ENCODE peak calls at places on chromosomes 16 and 17, in seven cellular contexts. One of them, this sample, is unnamed.

GRCh38 chr16:17346774-17347569 is 123.8 kb downstream of the XYLT1 start:
- DNase-seq in CD4-positive, alpha-beta T cell: no peak
- DNase-seq in hepatocyte: peak
- DNase-seq in uterus: no peak
- DNase-seq in keratinocyte: no peak
- DNase-seq in IMR-90: no peak
- DNase-seq in CD8-positive, alpha-beta T cell: no peak
- DNase-seq in this sample: no peak

GRCh38 chr17:66578781-66579489 is 256.0 kb upstream of the CACNG5 start:
- DNase-seq in CD4-positive, alpha-beta T cell: no peak
- DNase-seq in hepatocyte: no peak
- DNase-seq in uterus: no peak
- DNase-seq in keratinocyte: no peak
- DNase-seq in IMR-90: no peak
- DNase-seq in CD8-positive, alpha-beta T cell: no peak
- DNase-seq in this sample: no peak

GRCh38 chr16:56617212-56618085 is 8.1 kb upstream of the MT1E start:
- DNase-seq in CD4-positive, alpha-beta T cell: peak
- DNase-seq in hepatocyte: peak
- DNase-seq in uterus: peak
- DNase-seq in keratinocyte: no peak
- DNase-seq in IMR-90: peak
- DNase-seq in CD8-positive, alpha-beta T cell: peak
- DNase-seq in this sample: no peak

GRCh38 chr16:86075488-86075785 is 176.5 kb downstream of the IRF8 start:
- DNase-seq in CD4-positive, alpha-beta T cell: no peak
- DNase-seq in hepatocyte: no peak
- DNase-seq in uterus: no peak
- DNase-seq in keratinocyte: no peak
- DNase-seq in IMR-90: peak
- DNase-seq in CD8-positive, alpha-beta T cell: no peak
- DNase-seq in this sample: no peak

GRCh38 chr16:1734123-1734522 is 28.1 kb downstream of the MAPK8IP3 start:
- DNase-seq in CD4-positive, alpha-beta T cell: no peak
- DNase-seq in hepatocyte: no peak
- DNase-seq in uterus: no peak
- DNase-seq in keratinocyte: no peak
- DNase-seq in IMR-90: no peak
- DNase-seq in CD8-positive, alpha-beta T cell: no peak
- DNase-seq in this sample: no peak

GRCh38 chr16:20916927-20917326 is 16.4 kb downstream of the LYRM1 start:
- DNase-seq in CD4-positive, alpha-beta T cell: no peak
- DNase-seq in hepatocyte: no peak
- DNase-seq in uterus: no peak
- DNase-seq in keratinocyte: no peak
- DNase-seq in IMR-90: no peak
- DNase-seq in CD8-positive, alpha-beta T cell: no peak
- DNase-seq in this sample: no peak

GRCh38 chr16:85430523-85431381 is 182.4 kb upstream of the GSE1 start:
- DNase-seq in CD4-positive, alpha-beta T cell: no peak
- DNase-seq in hepatocyte: no peak
- DNase-seq in uterus: no peak
- DNase-seq in keratinocyte: no peak
- DNase-seq in IMR-90: no peak
- DNase-seq in CD8-positive, alpha-beta T cell: no peak
- DNase-seq in this sample: no peak

GRCh38 chr17:5467416-5467815 is 1.4 kb downstream of the DHX33 start:
- DNase-seq in CD4-positive, alpha-beta T cell: no peak
- DNase-seq in hepatocyte: no peak
- DNase-seq in uterus: no peak
- DNase-seq in keratinocyte: no peak
- DNase-seq in IMR-90: no peak
- DNase-seq in CD8-positive, alpha-beta T cell: no peak
- DNase-seq in this sample: no peak

GRCh38 chr16:6884002-6884401 is 448.6 kb upstream of the RBFOX1 start:
- DNase-seq in CD4-positive, alpha-beta T cell: no peak
- DNase-seq in hepatocyte: no peak
- DNase-seq in uterus: no peak
- DNase-seq in keratinocyte: no peak
- DNase-seq in IMR-90: no peak
- DNase-seq in CD8-positive, alpha-beta T cell: no peak
- DNase-seq in this sample: peak

GRCh38 chr17:61064087-61064951 is 335.3 kb upstream of the TBX2 start:
- DNase-seq in CD4-positive, alpha-beta T cell: no peak
- DNase-seq in hepatocyte: no peak
- DNase-seq in uterus: no peak
- DNase-seq in keratinocyte: no peak
- DNase-seq in IMR-90: no peak
- DNase-seq in CD8-positive, alpha-beta T cell: no peak
- DNase-seq in this sample: no peak

GRCh38 chr17:27384261-27384701 is 72.0 kb upstream of the KSR1 start:
- DNase-seq in CD4-positive, alpha-beta T cell: no peak
- DNase-seq in hepatocyte: no peak
- DNase-seq in uterus: peak
- DNase-seq in keratinocyte: peak
- DNase-seq in IMR-90: peak
- DNase-seq in CD8-positive, alpha-beta T cell: no peak
- DNase-seq in this sample: peak

GRCh38 chr16:84851192-84852127 is 31.7 kb downstream of the CRISPLD2 start:
- DNase-seq in CD4-positive, alpha-beta T cell: no peak
- DNase-seq in hepatocyte: peak
- DNase-seq in uterus: no peak
- DNase-seq in keratinocyte: no peak
- DNase-seq in IMR-90: peak
- DNase-seq in CD8-positive, alpha-beta T cell: no peak
- DNase-seq in this sample: no peak

GRCh38 chr17:71548540-71549190 is 572.2 kb upstream of the SOX9 start:
- DNase-seq in CD4-positive, alpha-beta T cell: no peak
- DNase-seq in hepatocyte: no peak
- DNase-seq in uterus: no peak
- DNase-seq in keratinocyte: no peak
- DNase-seq in IMR-90: peak
- DNase-seq in CD8-positive, alpha-beta T cell: no peak
- DNase-seq in this sample: no peak

GRCh38 chr16:89491238-89491869 is 993 bp upstream of the ANKRD11 start:
- DNase-seq in CD4-positive, alpha-beta T cell: no peak
- DNase-seq in hepatocyte: no peak
- DNase-seq in uterus: no peak
- DNase-seq in keratinocyte: no peak
- DNase-seq in IMR-90: no peak
- DNase-seq in CD8-positive, alpha-beta T cell: no peak
- DNase-seq in this sample: no peak

GRCh38 chr16:80991792-80992430 is 14.8 kb downstream of the CMC2 start:
- DNase-seq in CD4-positive, alpha-beta T cell: no peak
- DNase-seq in hepatocyte: no peak
- DNase-seq in uterus: no peak
- DNase-seq in keratinocyte: no peak
- DNase-seq in IMR-90: no peak
- DNase-seq in CD8-positive, alpha-beta T cell: no peak
- DNase-seq in this sample: no peak

GRCh38 chr17:67629963-67630320 is 87.8 kb upstream of the NOL11 start:
- DNase-seq in CD4-positive, alpha-beta T cell: no peak
- DNase-seq in hepatocyte: no peak
- DNase-seq in uterus: no peak
- DNase-seq in keratinocyte: no peak
- DNase-seq in IMR-90: peak
- DNase-seq in CD8-positive, alpha-beta T cell: no peak
- DNase-seq in this sample: no peak

DNA sequence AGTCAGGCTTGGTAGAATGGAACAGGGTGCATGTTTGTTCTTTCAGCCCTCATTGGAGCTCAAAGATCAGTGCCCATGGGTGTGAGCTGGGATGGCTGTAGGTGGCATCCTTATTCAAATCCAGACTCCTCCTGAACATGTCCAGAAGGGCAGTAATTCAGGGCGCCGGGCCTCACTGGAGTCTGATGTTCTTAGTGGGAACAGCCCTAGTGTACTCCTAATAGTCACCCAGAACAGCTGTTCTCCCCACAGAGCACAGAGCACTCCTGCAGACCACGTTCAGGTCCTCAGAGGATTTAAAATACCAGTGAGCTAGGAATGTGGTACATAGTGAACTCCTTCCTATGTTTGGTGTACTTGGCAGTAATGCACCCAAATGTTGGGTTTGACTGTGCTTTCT is 96.2 kb downstream of the BANP start:
- DNase-seq in CD4-positive, alpha-beta T cell: no peak
- DNase-seq in hepatocyte: no peak
- DNase-seq in uterus: no peak
- DNase-seq in keratinocyte: no peak
- DNase-seq in IMR-90: no peak
- DNase-seq in CD8-positive, alpha-beta T cell: no peak
- DNase-seq in this sample: no peak
- H3K27ac ChIP-seq in CD4-positive, alpha-beta T cell: no peak
- H3K27ac ChIP-seq in hepatocyte: no peak
- H3K27ac ChIP-seq in uterus: no peak
- H3K27ac ChIP-seq in keratinocyte: no peak
- H3K27ac ChIP-seq in IMR-90: no peak
- H3K27ac ChIP-seq in CD8-positive, alpha-beta T cell: no peak
- H3K27ac ChIP-seq in this sample: no peak

DNA sequence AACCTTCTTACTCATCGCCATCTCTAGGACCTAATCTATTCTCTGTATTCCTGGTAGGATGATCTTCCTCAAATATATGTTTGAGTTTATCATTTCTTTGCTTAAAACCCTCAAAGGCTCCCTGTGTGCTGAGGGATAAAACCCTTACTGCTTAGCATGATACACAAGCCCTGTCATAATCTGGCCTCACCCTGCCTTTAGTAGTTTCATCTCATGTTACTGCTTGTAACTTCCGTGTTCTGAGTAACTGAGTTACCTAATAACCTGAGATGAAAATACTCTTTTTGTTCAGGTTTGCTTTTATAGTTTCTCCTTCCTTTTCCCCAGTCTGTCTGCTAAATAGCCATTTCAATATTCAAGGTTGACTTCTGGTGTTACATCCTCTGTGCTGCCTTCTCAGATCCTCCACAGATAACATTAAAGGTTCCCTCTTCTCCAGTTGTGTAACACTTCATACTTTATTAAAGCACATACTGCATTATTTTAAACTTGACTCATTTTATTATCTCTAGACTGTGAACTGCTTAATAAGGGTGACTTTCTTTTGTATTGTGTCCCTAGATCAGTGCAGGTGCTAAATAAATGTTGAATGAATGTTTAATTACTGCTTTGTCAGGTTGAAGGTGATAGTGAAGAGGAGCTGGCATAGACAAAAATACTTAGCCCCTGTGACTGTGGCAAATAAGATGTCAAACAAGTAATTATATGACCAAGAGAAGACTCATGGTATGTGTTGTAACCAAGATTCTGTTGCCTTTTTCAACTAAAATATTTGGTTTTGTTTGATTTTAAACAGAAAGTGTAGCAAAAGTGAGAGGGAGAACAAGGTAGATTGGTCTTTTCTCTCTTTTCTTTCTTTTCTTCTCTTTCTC is 47.8 kb downstream of the NFAT5 start:
- DNase-seq in CD4-positive, alpha-beta T cell: no peak
- DNase-seq in hepatocyte: peak
- DNase-seq in uterus: no peak
- DNase-seq in keratinocyte: peak
- DNase-seq in IMR-90: peak
- DNase-seq in CD8-positive, alpha-beta T cell: no peak
- DNase-seq in this sample: no peak
- H3K27ac ChIP-seq in CD4-positive, alpha-beta T cell: no peak
- H3K27ac ChIP-seq in hepatocyte: peak
- H3K27ac ChIP-seq in uterus: no peak
- H3K27ac ChIP-seq in keratinocyte: peak
- H3K27ac ChIP-seq in IMR-90: no peak
- H3K27ac ChIP-seq in CD8-positive, alpha-beta T cell: no peak
- H3K27ac ChIP-seq in this sample: peak

GRCh38 chr16:4218202-4218601 is 23.7 kb downstream of the SRL start:
- DNase-seq in CD4-positive, alpha-beta T cell: no peak
- DNase-seq in hepatocyte: no peak
- DNase-seq in uterus: no peak
- DNase-seq in keratinocyte: no peak
- DNase-seq in IMR-90: no peak
- DNase-seq in CD8-positive, alpha-beta T cell: no peak
- DNase-seq in this sample: no peak

GRCh38 chr16:4216631-4217030 is 25.2 kb downstream of the SRL start:
- DNase-seq in CD4-positive, alpha-beta T cell: no peak
- DNase-seq in hepatocyte: no peak
- DNase-seq in uterus: no peak
- DNase-seq in keratinocyte: no peak
- DNase-seq in IMR-90: peak
- DNase-seq in CD8-positive, alpha-beta T cell: no peak
- DNase-seq in this sample: no peak

GRCh38 chr16:4215106-4215505 is 26.8 kb downstream of the SRL start:
- DNase-seq in CD4-positive, alpha-beta T cell: no peak
- DNase-seq in hepatocyte: no peak
- DNase-seq in uterus: no peak
- DNase-seq in keratinocyte: no peak
- DNase-seq in IMR-90: no peak
- DNase-seq in CD8-positive, alpha-beta T cell: no peak
- DNase-seq in this sample: no peak

GRCh38 chr16:4214215-4214621 is 27.7 kb downstream of the SRL start:
- DNase-seq in CD4-positive, alpha-beta T cell: no peak
- DNase-seq in hepatocyte: peak
- DNase-seq in uterus: peak
- DNase-seq in keratinocyte: peak
- DNase-seq in IMR-90: peak
- DNase-seq in CD8-positive, alpha-beta T cell: no peak
- DNase-seq in this sample: no peak

DNA sequence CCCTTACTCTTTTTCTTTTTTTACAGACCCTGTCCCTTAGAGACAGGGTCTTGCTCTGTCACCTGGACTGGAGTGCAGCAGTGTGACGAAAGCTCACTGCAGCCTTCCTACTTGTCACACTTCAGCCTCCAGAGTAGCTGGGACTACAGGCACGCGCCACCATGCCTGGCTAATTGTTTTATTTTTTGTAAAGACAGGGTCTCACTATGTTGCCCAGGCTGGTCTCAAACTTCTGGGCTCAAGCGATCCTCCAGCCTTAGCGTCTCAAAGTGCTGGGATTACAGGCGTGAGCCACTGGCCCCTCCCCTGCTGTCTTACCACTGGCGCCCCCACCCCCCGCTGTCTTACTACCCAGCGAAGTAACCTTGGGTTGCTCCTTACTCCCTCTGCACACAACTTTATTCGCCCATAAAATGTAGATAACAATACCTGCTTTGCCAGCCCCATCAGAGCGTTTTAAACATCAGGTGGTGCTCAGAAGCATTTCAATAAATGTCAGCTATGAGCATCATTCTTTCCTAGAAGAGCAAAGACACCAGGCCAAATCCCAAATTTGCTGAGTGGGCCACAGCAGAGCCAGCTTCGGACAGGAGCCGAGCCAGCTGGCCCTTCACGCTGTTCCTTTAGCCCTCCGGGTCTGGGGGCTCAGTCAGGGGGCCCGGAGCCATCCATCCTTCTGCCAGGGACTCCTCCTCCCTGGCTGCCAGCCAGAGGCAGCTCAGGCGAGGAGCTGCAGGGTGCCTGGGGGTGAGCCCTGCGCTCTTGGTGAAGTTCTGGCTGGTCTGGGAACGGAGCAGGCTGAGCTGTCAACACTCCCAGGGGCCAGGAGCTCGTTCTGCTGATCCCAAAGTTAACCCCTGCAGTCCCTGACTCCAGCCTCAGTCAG is 24.4 kb downstream of the SRL start:
- DNase-seq in CD4-positive, alpha-beta T cell: no peak
- DNase-seq in hepatocyte: peak
- DNase-seq in uterus: peak
- DNase-seq in keratinocyte: no peak
- DNase-seq in IMR-90: peak
- DNase-seq in CD8-positive, alpha-beta T cell: no peak
- DNase-seq in this sample: no peak
- H3K27ac ChIP-seq in CD4-positive, alpha-beta T cell: no peak
- H3K27ac ChIP-seq in hepatocyte: peak
- H3K27ac ChIP-seq in uterus: peak
- H3K27ac ChIP-seq in keratinocyte: no peak
- H3K27ac ChIP-seq in IMR-90: no peak
- H3K27ac ChIP-seq in CD8-positive, alpha-beta T cell: no peak
- H3K27ac ChIP-seq in this sample: no peak

GRCh38 chr17:7559307-7560171 is 989 bp downstream of the TNFSF13 start:
- DNase-seq in CD4-positive, alpha-beta T cell: no peak
- DNase-seq in hepatocyte: no peak
- DNase-seq in uterus: no peak
- DNase-seq in keratinocyte: no peak
- DNase-seq in IMR-90: no peak
- DNase-seq in CD8-positive, alpha-beta T cell: no peak
- DNase-seq in this sample: no peak
- H3K27ac ChIP-seq in CD4-positive, alpha-beta T cell: no peak
- H3K27ac ChIP-seq in hepatocyte: peak
- H3K27ac ChIP-seq in uterus: peak
- H3K27ac ChIP-seq in keratinocyte: peak
- H3K27ac ChIP-seq in IMR-90: no peak
- H3K27ac ChIP-seq in CD8-positive, alpha-beta T cell: no peak
- H3K27ac ChIP-seq in this sample: peak

This sample was measured in caudate nucleus.